ENCODE peak calls at places on chromosomes 4 and X, in eight cellular contexts. I is IMR-90; R is lower leg skin; D is choroid plexus epithelial cell; J is endothelial cell; N is omental fat pad; M is ovary; K is CD8-positive, alpha-beta T cell. V is an unnamed sample.

GRCh38 chr4:118193421-118193820 is 159.1 kb downstream of the NDST3 start:
- DNase-seq in I (no peak), R (no peak), D (no peak), J (no peak), N (no peak), M (no peak), K (no peak), V (no peak)

GRCh38 chr4:149291463-149291862 is 524.2 kb downstream of the IQCM start:
- DNase-seq in I (peak; percentile 43), R (no peak), D (peak; percentile 58), J (no peak), N (no peak), M (no peak), K (no peak), V (no peak)

GRCh38 chrX:153920546-153920945 is 5.5 kb downstream of the ARHGAP4 start:
- DNase-seq in I (no peak), R (no peak), D (no peak), J (no peak), N (no peak), M (no peak), K (no peak), V (no peak)

GRCh38 chrX:20530319-20530979 is 263.7 kb upstream of the RPS6KA3 start:
- DNase-seq in I (peak; percentile 64), R (peak; percentile 88), D (peak; percentile 77), J (peak; percentile 58), N (peak; percentile 61), M (peak; percentile 38), K (peak; percentile 21), V (peak; percentile 16)

GRCh38 chrX:150688911-150689451 is 4.2 kb upstream of the MTMR1 start:
- DNase-seq in I (peak; percentile 96), R (no peak), D (peak; percentile 96), J (no peak), N (no peak), M (no peak), K (no peak), V (no peak)

GRCh38 chr4:139889194-139889762 is 223.7 kb downstream of the MGST2 start:
- DNase-seq in I (no peak), R (no peak), D (no peak), J (no peak), N (no peak), M (no peak), K (no peak), V (no peak)

GRCh38 chr4:182578402-182578801 is 335.2 kb downstream of the TENM3 start:
- DNase-seq in I (peak; percentile 91), R (no peak), D (peak; percentile 83), J (no peak), N (no peak), M (no peak), K (no peak), V (no peak)

GRCh38 chr4:107666134-107666533 is 53.9 kb downstream of the PAPSS1 start:
- DNase-seq in I (peak; percentile 55), R (no peak), D (peak; percentile 70), J (no peak), N (no peak), M (no peak), K (no peak), V (no peak)

GRCh38 chrX:114611018-114611619 is 27.2 kb downstream of the HTR2C start:
- DNase-seq in I (peak; percentile 35), R (no peak), D (peak; percentile 61), J (peak; percentile 14), N (no peak), M (no peak), K (no peak), V (no peak)

GRCh38 chrX:11944486-11944885 is 186.4 kb downstream of the MSL3 start:
- DNase-seq in I (peak; percentile 64), R (no peak), D (peak; percentile 76), J (peak; percentile 38), N (no peak), M (no peak), K (no peak), V (no peak)

GRCh38 chrX:51024106-51024696 is 113.7 kb downstream of the BMP15 start:
- DNase-seq in I (no peak), R (no peak), D (no peak), J (no peak), N (no peak), M (no peak), K (no peak), V (no peak)

GRCh38 chrX:123976671-123977316 is 15.3 kb downstream of the STAG2 start:
- DNase-seq in I (peak; percentile 47), R (no peak), D (peak; percentile 66), J (no peak), N (no peak), M (no peak), K (no peak), V (no peak)

GRCh38 chr4:14110407-14110806 is 482.9 kb upstream of the BOD1L1 start:
- DNase-seq in I (peak; percentile 85), R (no peak), D (peak; percentile 72), J (no peak), N (no peak), M (no peak), K (no peak), V (no peak)

GRCh38 chrX:81868979-81869378 is 667.1 kb downstream of the SH3BGRL start:
- DNase-seq in I (no peak), R (no peak), D (no peak), J (no peak), N (no peak), M (no peak), K (no peak), V (no peak)

DNA sequence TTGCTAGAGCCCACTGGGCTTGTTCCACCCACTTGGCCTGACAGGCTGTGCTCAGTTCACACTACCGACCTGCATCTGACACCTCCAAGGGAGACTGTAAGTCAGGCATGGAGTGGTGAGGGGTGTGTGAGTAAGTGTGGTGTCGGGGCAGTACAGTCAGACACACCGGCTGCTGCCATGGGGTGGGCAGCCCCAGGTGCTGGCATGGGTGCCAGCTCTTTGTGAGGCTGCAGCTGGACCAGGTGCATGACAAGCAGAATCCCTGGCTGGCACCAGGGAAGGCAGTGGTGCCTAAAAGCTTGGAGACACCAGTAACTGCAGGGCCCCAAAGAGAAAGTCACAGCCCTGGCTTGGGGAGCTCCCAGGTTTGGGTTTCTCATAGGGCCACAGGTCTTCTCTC is 665.0 kb downstream of the SH3BGRL start:
- DNase-seq in I (no peak), R (no peak), D (no peak), J (no peak), N (no peak), M (no peak), K (no peak), V (no peak)
- TF ChIP-seq CTCF in I (no peak), R (no peak), D (no peak), J (no peak), N (no peak), M (no peak), K (no peak), V (no peak)

DNA sequence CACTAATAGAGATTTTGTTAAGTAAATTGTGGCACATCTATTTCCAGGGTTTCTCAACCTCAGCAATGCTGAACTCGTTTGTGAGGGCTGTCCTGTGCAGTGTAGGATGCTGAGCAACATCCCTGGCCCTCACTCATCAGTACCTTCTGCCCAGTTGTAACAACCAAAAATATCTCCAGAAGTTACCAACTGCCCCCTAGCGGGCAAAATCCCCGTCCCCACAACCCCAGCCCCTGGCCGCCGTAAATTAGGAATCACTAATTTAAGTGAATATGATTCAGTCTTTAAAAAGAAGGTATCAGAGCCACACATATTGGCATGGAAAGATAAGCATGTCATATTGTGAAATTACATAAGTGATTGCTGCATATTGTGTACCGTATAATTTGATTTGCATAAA is 123.4 kb downstream of the ASB9 start:
- DNase-seq in I (no peak), R (no peak), D (peak; percentile 28), J (peak; percentile 39), N (no peak), M (no peak), K (no peak), V (no peak)
- TF ChIP-seq CTCF in I (peak; percentile 42), R (no peak), D (peak; percentile 57), J (peak; percentile 77), N (no peak), M (no peak), K (no peak), V (no peak)

GRCh38 chr4:98627477-98627876 is 30.9 kb downstream of the TSPAN5 start:
- DNase-seq in I (no peak), R (no peak), D (peak; percentile 44), J (no peak), N (no peak), M (no peak), K (no peak), V (no peak)

GRCh38 chr4:98625399-98625798 is 33.0 kb downstream of the TSPAN5 start:
- DNase-seq in I (no peak), R (no peak), D (peak; percentile 39), J (no peak), N (no peak), M (no peak), K (no peak), V (no peak)

GRCh38 chr4:98625920-98626319 is 32.5 kb downstream of the TSPAN5 start:
- DNase-seq in I (no peak), R (no peak), D (no peak), J (no peak), N (no peak), M (no peak), K (no peak), V (no peak)

GRCh38 chr4:98627883-98628282 is 30.5 kb downstream of the TSPAN5 start:
- DNase-seq in I (peak; percentile 81), R (no peak), D (peak; percentile 84), J (no peak), N (no peak), M (no peak), K (no peak), V (no peak)

DNA sequence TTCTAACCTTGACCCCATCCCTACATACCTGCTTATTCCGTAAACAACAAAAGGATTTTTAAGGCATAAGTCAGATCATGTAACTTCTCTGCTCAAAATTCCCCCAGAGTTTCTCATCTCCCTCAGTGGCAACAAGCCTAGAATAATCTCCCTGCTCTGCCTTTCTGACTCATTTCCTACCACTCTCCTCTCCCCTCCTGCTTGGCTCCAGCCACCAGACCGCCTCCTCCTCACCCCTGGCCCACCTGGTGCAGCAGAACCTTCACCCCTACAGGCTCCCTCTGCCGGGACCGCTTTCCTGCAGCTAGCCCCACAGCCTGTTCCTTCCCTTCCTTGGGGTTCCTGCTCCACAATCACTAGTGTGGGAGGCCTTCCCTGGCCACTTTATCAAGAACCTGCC is 32.1 kb downstream of the TSPAN5 start:
- DNase-seq in I (peak; percentile 94), R (no peak), D (peak; percentile 93), J (no peak), N (no peak), M (peak; percentile 79), K (no peak), V (no peak)
- TF ChIP-seq CTCF in I (peak; percentile 6), R (no peak), D (peak; percentile 46), J (no peak), N (no peak), M (no peak), K (no peak), V (no peak)

DNA sequence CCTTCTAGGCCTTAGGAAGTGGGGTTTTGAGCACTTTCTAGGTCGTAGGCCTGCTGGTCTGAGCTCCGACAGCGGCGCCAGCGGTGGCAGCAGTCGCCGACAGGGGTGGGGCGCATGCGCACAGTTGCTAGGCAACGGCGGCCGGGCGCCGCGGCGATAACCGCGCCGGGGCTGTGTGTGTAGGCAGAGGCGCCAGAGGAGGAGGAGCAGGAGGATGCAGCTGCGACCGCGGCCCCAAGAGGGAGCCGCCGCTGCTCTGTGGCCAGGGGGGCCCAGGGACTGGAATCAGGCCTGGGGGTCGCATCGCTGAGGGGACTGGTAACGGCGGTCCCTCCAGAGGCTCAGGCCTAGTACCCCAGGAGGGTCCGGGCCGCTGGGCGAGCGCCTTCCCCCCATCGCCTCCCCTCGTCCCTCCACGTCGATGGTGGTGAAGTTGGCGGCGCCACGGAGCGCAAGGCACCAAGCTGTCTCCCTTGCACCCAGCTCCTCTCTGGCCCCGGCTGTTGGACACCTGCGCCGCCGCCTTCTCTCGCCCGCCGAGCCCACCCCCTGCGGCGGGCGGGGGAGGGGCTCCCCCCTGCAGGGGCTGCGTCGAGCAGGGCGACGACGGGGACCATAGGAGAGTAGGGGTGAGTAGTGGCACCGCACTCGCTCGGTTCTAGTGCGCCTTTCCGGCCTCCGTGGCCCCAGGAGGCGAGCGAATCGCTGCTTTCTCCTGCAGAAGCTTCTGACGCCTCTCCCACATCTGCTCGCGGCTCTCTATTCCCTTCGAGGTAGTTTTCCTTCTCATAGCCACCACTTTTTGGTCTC is 58.6 kb upstream of the ZC4H2 start:
- DNase-seq in I (peak; percentile 68), R (peak; percentile 87), D (peak; percentile 53), J (peak; percentile 81), N (peak; percentile 25), M (peak; percentile 83), K (peak; percentile 59), V (peak; percentile 54)
- TF ChIP-seq CTCF in I (peak; percentile 40), R (no peak), D (peak; percentile 31), J (peak; percentile 35), N (no peak), M (peak; percentile 29), K (peak; percentile 46), V (peak; percentile 12)

V was measured in natural killer cell.